ENCODE peak calls at places on chromosomes 3 and 15, in seven cellular contexts. Y, O, M, E, T, Z and V are unnamed samples.

GRCh38 chr15:89790206-89790605 is 14.1 kb downstream of the MESP2 start:
- DNase-seq in Y (no peak), O (no peak), M (no peak), E (peak; percentile 18), T (no peak), Z (no peak), V (no peak)

GRCh38 chr3:193194417-193194816 is 46.6 kb upstream of the PLAAT1 start:
- DNase-seq in Y (no peak), O (peak; percentile 4), M (no peak), E (no peak), T (no peak), Z (no peak), V (no peak)

GRCh38 chr15:39455502-39455991 is 125.3 kb upstream of the THBS1 start:
- DNase-seq in Y (peak; percentile 86), O (no peak), M (no peak), E (no peak), T (peak; percentile 49), Z (no peak), V (peak; percentile 74)

GRCh38 chr15:77852241-77853007 is 219.7 kb upstream of the LINGO1 start:
- DNase-seq in Y (no peak), O (no peak), M (no peak), E (no peak), T (no peak), Z (no peak), V (no peak)

GRCh38 chr3:45055411-45056143 is 29.5 kb downstream of the CLEC3B start:
- DNase-seq in Y (peak; percentile 75), O (peak; percentile 24), M (no peak), E (no peak), T (peak; percentile 78), Z (peak; percentile 69), V (peak; percentile 63)

GRCh38 chr3:58924581-58924980 is 125.2 kb downstream of the CFAP20DC start:
- DNase-seq in Y (peak; percentile 15), O (no peak), M (no peak), E (no peak), T (peak; percentile 58), Z (no peak), V (peak; percentile 31)

GRCh38 chr15:36544518-36545383 is 34.7 kb upstream of the CDIN1 start:
- DNase-seq in Y (peak; percentile 5), O (no peak), M (no peak), E (no peak), T (peak; percentile 7), Z (peak; percentile 63), V (peak; percentile 2)

GRCh38 chr15:66938114-66938830 is 127.1 kb upstream of the SMAD3 start:
- DNase-seq in Y (no peak), O (no peak), M (no peak), E (no peak), T (no peak), Z (no peak), V (no peak)

GRCh38 chr3:169694117-169694516 is 30.6 kb upstream of the MECOM start:
- DNase-seq in Y (peak; percentile 47), O (no peak), M (no peak), E (no peak), T (no peak), Z (peak; percentile 35), V (peak; percentile 35)

GRCh38 chr3:144229237-144229830 is 257.7 kb downstream of the DIPK2A start:
- DNase-seq in Y (peak; percentile 16), O (no peak), M (no peak), E (no peak), T (no peak), Z (no peak), V (peak; percentile 59)

GRCh38 chr3:38307599-38307998 is 25.5 kb downstream of the SLC22A14 start:
- DNase-seq in Y (no peak), O (no peak), M (no peak), E (no peak), T (no peak), Z (no peak), V (no peak)

GRCh38 chr3:178434206-178434805 is 101.9 kb upstream of the KCNMB2 start:
- DNase-seq in Y (peak; percentile 6), O (peak; percentile 56), M (no peak), E (no peak), T (peak; percentile 22), Z (no peak), V (peak; percentile 19)

GRCh38 chr3:123383101-123384053 is 65.5 kb downstream of the ADCY5 start:
- DNase-seq in Y (peak; percentile 9), O (no peak), M (no peak), E (no peak), T (no peak), Z (peak; percentile 58), V (no peak)

GRCh38 chr15:49468440-49468839 is 45.4 kb downstream of the FGF7 start:
- DNase-seq in Y (peak; percentile 59), O (no peak), M (no peak), E (no peak), T (peak; percentile 7), Z (no peak), V (no peak)

GRCh38 chr15:89136818-89137772 is 48.8 kb downstream of the ABHD2 start:
- DNase-seq in Y (no peak), O (no peak), M (no peak), E (no peak), T (no peak), Z (no peak), V (no peak)

GRCh38 chr3:195125646-195126045 is 145.3 kb downstream of the XXYLT1 start:
- DNase-seq in Y (no peak), O (no peak), M (no peak), E (no peak), T (no peak), Z (no peak), V (no peak)

GRCh38 chr15:66646799-66647198 is 55.2 kb upstream of the SMAD6 start:
- DNase-seq in Y (no peak), O (no peak), M (no peak), E (no peak), T (no peak), Z (no peak), V (no peak)

GRCh38 chr15:63059075-63059474 is 16.5 kb downstream of the TPM1 start:
- DNase-seq in Y (no peak), O (no peak), M (no peak), E (no peak), T (peak; percentile 13), Z (no peak), V (no peak)

GRCh38 chr15:52653451-52653964 is 25.7 kb downstream of the ATOSA start:
- DNase-seq in Y (peak; percentile 78), O (no peak), M (no peak), E (no peak), T (peak; percentile 84), Z (peak; percentile 47), V (peak; percentile 90)

GRCh38 chr3:61666032-61666431 is 104.7 kb downstream of the PTPRG start:
- DNase-seq in Y (no peak), O (no peak), M (no peak), E (no peak), T (no peak), Z (no peak), V (no peak)

GRCh38 chr15:66757521-66757920 is 55.5 kb downstream of the SMAD6 start:
- DNase-seq in Y (no peak), O (no peak), M (no peak), E (no peak), T (no peak), Z (no peak), V (no peak)

GRCh38 chr3:31980530-31981205 is 394 bp downstream of the OSBPL10 start:
- DNase-seq in Y (peak; percentile 28), O (peak; percentile 82), M (peak; percentile 75), E (peak; percentile 90), T (peak; percentile 56), Z (peak; percentile 78), V (peak; percentile 60)
- TF ChIP-seq CTCF in Y (no peak), O (peak; percentile 25), M (no peak), E (no peak), T (no peak), Z (no peak), V (no peak)

GRCh38 chr3:15638193-15638890 is 36.8 kb downstream of the BTD start:
- DNase-seq in Y (peak; percentile 44), O (peak; percentile 27), M (no peak), E (no peak), T (peak; percentile 23), Z (no peak), V (no peak)
- H3K4me3 ChIP-seq in Y (no peak overlapping the region), O (no peak overlapping the region), M (no peak overlapping the region), E (no peak overlapping the region), T (no peak overlapping the region), Z (no peak overlapping the region), V (no peak overlapping the region)

GRCh38 chr15:57656434-57656833 is 50.1 kb upstream of the POLR2M start:
- DNase-seq in Y (no peak), O (no peak), M (no peak), E (no peak), T (no peak), Z (no peak), V (no peak)
- TF ChIP-seq CTCF in Y (no peak), O (no peak), M (no peak), E (no peak), T (no peak), Z (no peak), V (no peak)

DNA sequence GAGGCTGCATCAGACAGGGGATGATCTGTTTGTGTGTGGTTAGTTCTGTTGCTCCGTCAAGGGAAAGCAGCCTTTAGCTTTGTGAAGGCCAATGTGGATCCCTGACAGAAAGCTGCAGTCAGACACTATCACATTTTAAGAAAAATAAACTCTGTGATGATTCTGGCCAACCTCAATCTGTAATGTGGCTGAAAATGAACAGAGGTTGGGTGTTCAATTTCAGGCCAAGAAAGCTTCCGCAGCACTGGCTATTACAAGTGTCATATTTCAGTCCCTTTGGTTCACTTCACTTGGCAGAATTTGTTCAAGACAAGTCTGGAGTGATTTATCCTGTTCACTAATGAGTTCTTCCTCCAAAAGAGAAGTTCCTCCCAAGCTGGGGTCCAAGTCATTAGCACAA is 571.8 kb upstream of the IL12A start:
- DNase-seq in Y (peak; percentile 42), O (no peak), M (no peak), E (no peak), T (peak; percentile 76), Z (peak; percentile 39), V (peak; percentile 15)
- H3K4me3 ChIP-seq in Y (no peak overlapping the region), O (no peak overlapping the region), M (no peak overlapping the region), E (no peak overlapping the region), T (no peak overlapping the region), Z (no peak overlapping the region), V (no peak overlapping the region)

GRCh38 chr3:141236351-141236750 is 4.7 kb downstream of the PXYLP1 start:
- DNase-seq in Y (no peak), O (no peak), M (no peak), E (no peak), T (no peak), Z (no peak), V (no peak)

GRCh38 chr3:141237701-141238521 is 6.3 kb downstream of the PXYLP1 start:
- DNase-seq in Y (no peak), O (no peak), M (no peak), E (no peak), T (peak; percentile 26), Z (no peak), V (no peak)

GRCh38 chr3:141233457-141234161 is 2.0 kb downstream of the PXYLP1 start:
- DNase-seq in Y (no peak), O (no peak), M (no peak), E (no peak), T (no peak), Z (no peak), V (no peak)

GRCh38 chr3:141234283-141234682 is 2.7 kb downstream of the PXYLP1 start:
- DNase-seq in Y (no peak), O (no peak), M (no peak), E (no peak), T (no peak), Z (no peak), V (no peak)

GRCh38 chr3:141235661-141236171 is 4.1 kb downstream of the PXYLP1 start:
- DNase-seq in Y (no peak), O (no peak), M (peak; percentile 45), E (peak; percentile 67), T (no peak), Z (no peak), V (no peak)
- TF ChIP-seq CTCF in Y (no peak), O (no peak), M (peak; percentile 22), E (no peak), T (no peak), Z (no peak), V (no peak)